ENCODE peak calls at places on chromosomes 4 and X, in four cellular contexts. V is lower leg skin, J is Calu3, Y is thoracic aorta. H is an unnamed sample.

GRCh38 chrX:129577473-129577872 is 37.4 kb downstream of the OCRL start:
- DNase-seq in V (no peak), J (no peak), Y (peak; percentile 3), H (no peak)

GRCh38 chrX:150889131-150889530 is 9.3 kb downstream of the CD99L2 start:
- DNase-seq in V (peak; percentile 50), J (no peak), Y (no peak), H (no peak)

GRCh38 chr4:1201851-1202525 is 29.6 kb upstream of the SPON2 start:
- DNase-seq in V (peak; percentile 92), J (no peak), Y (no peak), H (peak; percentile 85)

GRCh38 chr4:84480082-84480481 is 19.0 kb downstream of the NKX6-1 start:
- DNase-seq in V (no peak), J (no peak), Y (no peak), H (no peak)

GRCh38 chrX:118761950-118762725 is 34.7 kb downstream of the IL13RA1 start:
- DNase-seq in V (no peak), J (no peak), Y (no peak), H (no peak)

GRCh38 chr4:3878678-3879077 is 112.5 kb downstream of the ADRA2C start:
- DNase-seq in V (no peak), J (no peak), Y (no peak), H (no peak)

GRCh38 chr4:99817310-99817885 is 771 bp downstream of the DAPP1 start:
- DNase-seq in V (no peak), J (no peak), Y (no peak), H (no peak)

GRCh38 chrX:70592091-70592490 is 147.5 kb downstream of the DLG3 start:
- DNase-seq in V (no peak), J (peak; percentile 20), Y (no peak), H (no peak)

GRCh38 chr4:89298160-89298559 is 9.4 kb downstream of the GPRIN3 start:
- DNase-seq in V (no peak), J (peak; percentile 20), Y (no peak), H (no peak)

GRCh38 chrX:2650865-2651264 is 40.2 kb upstream of the CD99 start:
- DNase-seq in V (peak; percentile 61), J (no peak), Y (no peak), H (no peak)

GRCh38 chrX:136880003-136880451 is 498 bp downstream of the RBMX start:
- DNase-seq in V (no peak), J (peak; percentile 14), Y (no peak), H (no peak)

GRCh38 chr4:8280876-8281440 is 11.4 kb downstream of the HTRA3 start:
- DNase-seq in V (no peak), J (no peak), Y (no peak), H (no peak)

DNA sequence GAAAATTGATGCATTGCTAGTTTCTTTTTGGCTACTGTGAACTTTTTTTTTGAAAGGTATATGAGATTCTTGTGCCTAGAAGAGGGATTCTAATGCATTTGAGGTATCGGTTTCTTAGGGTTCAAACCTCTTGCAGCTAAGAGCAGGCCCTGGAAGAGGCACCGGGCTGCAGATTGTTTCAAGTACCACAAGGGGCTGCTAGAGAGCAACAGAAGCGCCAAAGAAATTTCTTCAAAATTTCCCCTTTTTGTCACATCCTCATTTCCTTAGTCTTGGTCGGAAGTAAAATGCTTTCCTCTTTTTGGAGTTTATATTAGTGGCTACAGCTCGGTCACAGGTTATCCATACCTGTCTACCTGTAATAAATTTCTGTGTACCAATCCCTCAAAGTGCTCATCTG is 89.8 kb downstream of the PDGFRA start:
- DNase-seq in V (no peak), J (peak; percentile 2), Y (no peak), H (no peak)
- TF ChIP-seq CTCF in V (no peak), J (peak; percentile 19), Y (peak; percentile 51), H (peak; percentile 61)

GRCh38 chr4:137861682-137862081 is 329.4 kb upstream of the PCDH18 start:
- DNase-seq in V (no peak), J (no peak), Y (no peak), H (no peak)
- TF ChIP-seq CTCF in V (no peak), J (no peak), Y (peak; percentile 56), H (peak; percentile 59)

GRCh38 chr4:70508801-70509200 is 9.6 kb upstream of the AMTN start:
- DNase-seq in V (no peak), J (no peak), Y (no peak), H (no peak)

GRCh38 chr4:70504733-70505132 is 13.6 kb upstream of the AMTN start:
- DNase-seq in V (no peak), J (no peak), Y (no peak), H (no peak)

GRCh38 chr4:70505152-70505748 is 13.1 kb upstream of the AMTN start:
- DNase-seq in V (no peak), J (peak; percentile 65), Y (no peak), H (no peak)
- TF ChIP-seq CTCF in V (no peak), J (peak; percentile 80), Y (peak; percentile 72), H (peak; percentile 83)

GRCh38 chr4:32775049-32775448 is 2054.9 kb downstream of the PCDH7 start:
- DNase-seq in V (no peak), J (no peak), Y (no peak), H (no peak)
- TF ChIP-seq CTCF in V (no peak), J (no peak), Y (no peak), H (no peak)

GRCh38 chr4:37882665-37883296 is 8.1 kb upstream of the TBC1D1 start:
- DNase-seq in V (no peak), J (no peak), Y (no peak), H (no peak)
- TF ChIP-seq CTCF in V (no peak), J (no peak), Y (no peak), H (no peak)

DNA sequence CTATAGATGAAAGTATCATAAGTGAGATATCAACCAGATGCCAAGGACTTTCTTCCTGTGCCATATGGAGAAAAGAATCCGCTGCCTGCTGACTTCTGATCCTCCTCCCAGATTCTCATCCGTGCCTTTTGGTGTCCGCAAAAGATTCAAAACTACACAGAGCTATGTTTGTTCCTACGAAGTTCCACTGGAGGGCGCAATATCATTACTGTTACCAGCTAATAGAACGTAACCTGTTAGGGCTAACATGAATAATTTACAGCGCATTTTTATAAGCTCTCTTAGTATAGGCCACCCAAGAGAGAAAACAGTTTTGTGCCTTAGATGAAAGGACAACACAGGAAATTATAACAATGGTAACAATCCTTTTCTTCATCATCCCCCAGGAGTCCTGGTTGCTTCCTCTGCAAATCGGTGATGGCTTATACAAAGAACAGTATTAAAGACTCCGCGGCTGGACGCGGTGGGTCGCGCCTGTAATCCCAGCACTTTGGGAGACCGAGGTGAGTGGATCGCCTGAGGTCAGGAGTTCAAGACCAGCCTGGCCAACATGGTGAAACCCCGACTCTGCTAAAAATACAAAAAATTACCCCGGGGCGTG is 22.8 kb upstream of the CENPVL3 start:
- DNase-seq in V (no peak), J (peak; percentile 41), Y (no peak), H (no peak)
- TF ChIP-seq CTCF in V (no peak), J (peak; percentile 53), Y (no peak), H (peak; percentile 44)

GRCh38 chrX:6095469-6095868 is 133.2 kb downstream of the NLGN4X start:
- DNase-seq in V (no peak), J (no peak), Y (no peak), H (no peak)
- TF ChIP-seq CTCF in V (no peak), J (no peak), Y (no peak), H (no peak)

GRCh38 chr4:174215936-174216699 is 67.3 kb downstream of the FBXO8 start:
- DNase-seq in V (no peak), J (no peak), Y (no peak), H (no peak)
- TF ChIP-seq CTCF in V (no peak), J (no peak), Y (no peak), H (no peak)